ENCODE peak calls at places on chromosomes 13 and 19, in six cellular contexts. X is IMR-90, R is testis, G is Peyer's patch, N is right atrium auricular region, Z is psoas muscle. K is an unnamed sample.

GRCh38 chr13:94617389-94618000 is 15.8 kb downstream of the GPR180 start:
- DNase-seq in Z (no peak), X (no peak), G (no peak), N (no peak), R (no peak), K (no peak)

GRCh38 chr13:75505327-75505726 is 23.4 kb upstream of the TBC1D4 start:
- DNase-seq in R (no peak), N (no peak), G (no peak), Z (no peak), X (no peak), K (no peak)

GRCh38 chr13:93511011-93511410 is 284.4 kb downstream of the GPC6 start:
- DNase-seq in N (no peak), X (no peak), R (no peak), Z (no peak), G (no peak), K (no peak)

GRCh38 chr19:53086949-53087348 is 16.3 kb downstream of the ZNF160 start:
- DNase-seq in G (no peak), Z (peak; percentile 49), X (peak; percentile 32), R (peak; percentile 76), N (peak; percentile 62), K (no peak)

GRCh38 chr19:42985588-42985987 is 40.7 kb downstream of the PSG11 start:
- DNase-seq in Z (no peak), G (no peak), N (no peak), X (peak; percentile 21), R (no peak), K (no peak)

GRCh38 chr19:15222738-15223648 is 9.3 kb downstream of the EPHX3 start:
- DNase-seq in R (peak; percentile 93), X (peak; percentile 95), N (peak; percentile 91), Z (peak; percentile 90), G (peak; percentile 87), K (peak; percentile 93)

GRCh38 chr13:38686635-38687245 is at the start of gene FREM2:
- DNase-seq in X (no peak), R (peak; percentile 87), Z (peak; percentile 20), G (no peak), N (no peak), K (peak; percentile 94)

GRCh38 chr19:30941591-30941990 is 407.6 kb downstream of the TSHZ3 start:
- DNase-seq in R (no peak), G (no peak), N (no peak), X (no peak), Z (no peak), K (no peak)

GRCh38 chr19:19149402-19149801 is 11.1 kb upstream of the TMEM161A start:
- DNase-seq in R (no peak), G (no peak), X (no peak), N (no peak), Z (no peak), K (no peak)

GRCh38 chr13:24276310-24276709 is 33.1 kb upstream of the C1QTNF9 start:
- DNase-seq in N (no peak), R (no peak), G (no peak), X (no peak), Z (no peak), K (no peak)

GRCh38 chr19:737591-738093 is 13.3 kb upstream of the MISP start:
- DNase-seq in G (peak; percentile 67), X (peak; percentile 16), N (no peak), Z (peak; percentile 51), R (no peak), K (peak; percentile 63)

GRCh38 chr13:32255744-32256120 is 59.4 kb downstream of the ZAR1L start:
- DNase-seq in G (no peak), R (no peak), X (peak; percentile 76), N (no peak), Z (no peak), K (peak; percentile 76)

GRCh38 chr19:6215701-6216235 is 64.0 kb downstream of the MLLT1 start:
- DNase-seq in R (no peak), N (no peak), Z (no peak), X (no peak), G (no peak), K (no peak)

GRCh38 chr19:51250786-51251452 is at the start of gene SIGLECL1:
- DNase-seq in G (no peak), X (no peak), Z (no peak), N (no peak), R (peak; percentile 81), K (no peak)

GRCh38 chr19:56137405-56137804 is 3.7 kb upstream of the ZNF444 start:
- DNase-seq in G (peak; percentile 82), R (no peak), Z (no peak), X (no peak), N (no peak), K (no peak)

GRCh38 chr19:2603320-2603719 is 99.2 kb downstream of the GNG7 start:
- DNase-seq in R (peak; percentile 66), X (no peak), N (peak; percentile 79), G (peak; percentile 47), Z (peak; percentile 63), K (no peak)

GRCh38 chr13:27022571-27023311 is 148.9 kb downstream of the USP12 start:
- DNase-seq in Z (no peak), G (no peak), R (no peak), X (peak; percentile 89), N (no peak), K (peak; percentile 40)

GRCh38 chr13:35143123-35143522 is 201.1 kb downstream of the NBEA start:
- DNase-seq in X (no peak), N (no peak), R (no peak), G (no peak), Z (no peak), K (no peak)

GRCh38 chr13:51524312-51524711 is 60.0 kb upstream of the WDFY2 start:
- DNase-seq in R (no peak), N (no peak), Z (no peak), X (peak; percentile 44), G (no peak), K (no peak)

GRCh38 chr19:3506384-3507340 is 551 bp downstream of the FZR1 start:
- DNase-seq in N (no peak), G (peak; percentile 68), X (no peak), Z (no peak), R (peak; percentile 39), K (peak; percentile 14)

GRCh38 chr19:17834350-17835181 is 13.2 kb downstream of the JAK3 start:
- DNase-seq in X (no peak), N (no peak), Z (no peak), G (no peak), R (no peak), K (no peak)
- TF ChIP-seq CTCF in X (peak; percentile 11), N (no peak), Z (no peak), G (no peak), R (no peak), K (no peak)

DNA sequence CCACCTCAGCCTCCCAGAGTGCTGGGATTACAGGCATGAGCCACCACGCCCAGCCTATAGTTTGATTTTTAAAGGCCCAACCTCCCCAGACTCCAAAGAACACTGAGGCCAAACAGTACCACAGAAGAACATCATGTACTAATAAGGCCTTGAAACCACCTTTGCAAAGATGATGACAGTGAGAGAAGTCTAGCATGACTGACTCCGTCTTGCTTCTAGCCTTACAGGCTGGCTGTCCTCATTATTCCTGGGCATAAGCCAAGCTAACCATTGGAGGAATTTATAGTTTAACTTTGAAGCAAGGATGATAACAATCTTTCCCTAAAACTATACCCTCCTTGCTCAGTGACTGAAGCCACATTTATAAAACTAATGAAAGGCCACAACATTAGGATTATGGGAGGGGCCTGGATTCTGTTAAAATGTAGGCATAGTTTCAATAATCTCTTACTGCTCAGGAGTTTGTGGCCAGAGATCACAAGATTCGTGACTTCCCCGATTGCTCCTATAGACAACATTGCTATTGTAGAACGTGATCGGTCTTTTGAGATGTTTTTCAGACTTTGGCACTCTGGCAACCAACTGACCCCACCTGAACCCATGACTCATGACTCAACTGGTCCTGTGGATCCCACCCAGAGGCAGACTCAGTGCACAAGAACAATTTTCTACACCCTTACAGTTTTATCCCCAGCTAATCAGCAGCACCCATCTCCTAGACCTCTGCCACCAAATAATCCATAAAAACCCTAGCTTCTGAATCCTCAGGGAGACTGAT is 17.6 kb downstream of the GPR42 start:
- DNase-seq in X (no peak), R (no peak), Z (no peak), G (no peak), N (no peak), K (no peak)
- H3K27me3 ChIP-seq in X (peaks cover 1% of the 10 kb centered on the region), R (no peaks in the 10 kb centered on the region), Z (peaks cover 3% of the 10 kb centered on the region), G (no peaks in the 10 kb centered on the region), N (no peaks in the 10 kb centered on the region), K (no peaks in the 10 kb centered on the region)

DNA sequence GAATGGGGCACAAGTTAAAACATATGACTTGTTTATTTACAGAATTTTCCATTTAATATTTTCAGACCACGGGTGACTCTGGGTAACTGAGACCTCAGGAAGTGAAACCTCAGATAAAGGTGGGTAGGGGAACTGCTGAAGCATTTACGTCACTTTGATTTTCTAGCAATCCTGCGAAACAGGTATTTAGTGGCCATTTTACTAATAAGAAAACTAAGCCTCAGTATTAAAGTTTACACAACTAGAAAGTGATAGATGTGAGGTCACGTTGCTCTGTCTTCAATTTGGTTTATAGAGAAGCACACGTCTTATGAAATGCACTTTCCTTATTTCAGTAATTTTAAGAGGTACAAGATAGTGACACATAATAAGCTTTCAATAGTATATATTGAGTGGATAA is 402.8 kb downstream of the FGF9 start:
- DNase-seq in N (no peak), X (no peak), R (no peak), G (no peak), Z (no peak), K (no peak)
- H3K9me3 ChIP-seq in N (no peaks in the 10 kb centered on the region), X (peaks cover 5% of the 10 kb centered on the region), R (no peaks in the 10 kb centered on the region), G (no peaks in the 10 kb centered on the region), Z (no peaks in the 10 kb centered on the region), K (no peaks in the 10 kb centered on the region)

GRCh38 chr13:114338959-114339358 is 24.7 kb downstream of the CHAMP1 start:
- DNase-seq in X (no peak), Z (no peak), N (no peak), R (no peak), G (no peak), K (no peak)

GRCh38 chr13:114334305-114335053 is 20.2 kb downstream of the CHAMP1 start:
- DNase-seq in X (no peak), G (no peak), N (no peak), R (no peak), Z (no peak), K (no peak)

GRCh38 chr13:114341003-114341777 is 26.9 kb downstream of the CHAMP1 start:
- DNase-seq in X (no peak), Z (no peak), N (no peak), G (no peak), R (no peak), K (no peak)

DNA sequence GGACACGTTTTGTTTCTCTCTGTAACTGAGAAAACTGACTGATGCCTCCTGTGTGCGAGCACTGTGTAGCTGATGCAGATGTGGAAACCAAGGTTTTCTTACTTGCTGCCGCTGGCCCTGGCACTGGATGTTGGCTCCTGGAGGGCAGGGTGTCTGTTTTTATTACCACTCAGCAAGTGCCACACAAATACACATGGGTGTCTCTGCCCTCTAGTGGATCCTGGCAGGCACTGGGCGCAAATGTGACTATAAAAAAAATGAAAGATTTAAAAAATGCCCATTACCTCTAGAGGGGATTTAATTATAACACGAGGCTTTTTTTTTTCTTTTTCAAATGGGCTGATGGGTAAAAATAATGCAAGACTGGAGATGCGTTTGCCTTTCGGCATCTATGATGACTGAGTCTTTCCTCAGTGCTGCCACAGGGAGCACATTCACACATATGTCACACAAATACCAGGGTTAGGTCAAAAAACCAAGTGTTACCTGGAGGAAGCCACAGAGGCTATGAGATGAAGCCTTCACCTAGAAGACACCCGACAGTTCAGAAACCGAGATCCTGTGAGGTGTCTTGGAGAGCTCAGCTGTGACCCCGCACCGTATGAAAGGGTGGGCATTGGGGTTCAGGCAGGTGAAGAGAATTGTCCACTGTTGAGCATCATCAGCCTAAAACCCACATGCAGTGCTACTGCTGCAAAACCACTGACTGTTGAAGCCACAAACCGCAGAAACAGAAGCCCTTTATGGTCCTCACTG is 25.7 kb downstream of the CHAMP1 start:
- DNase-seq in X (peak; percentile 30), Z (no peak), G (peak; percentile 74), N (no peak), R (peak; percentile 49), K (peak; percentile 32)
- TF ChIP-seq CTCF in X (peak; percentile 61), Z (peak; percentile 48), G (peak; percentile 76), N (peak; percentile 70), R (peak; percentile 64), K (peak; percentile 72)

GRCh38 chr19:8659905-8660304 is 29.5 kb downstream of the NFILZ start:
- DNase-seq in X (no peak), R (no peak), Z (no peak), G (no peak), N (no peak), K (no peak)
- H3K27me3 ChIP-seq in X (peaks cover 3% of the 10 kb centered on the region), R (no peaks in the 10 kb centered on the region), Z (no peaks in the 10 kb centered on the region), G (no peaks in the 10 kb centered on the region), N (no peaks in the 10 kb centered on the region), K (no peaks in the 10 kb centered on the region)

K was measured in Caco-2.